ENCODE peak calls at places on chromosomes 4 and X, in seven cellular contexts. One of them, this sample, is unnamed.

GRCh38 chr4:29536745-29537144 is 1183.4 kb upstream of the PCDH7 start:
- DNase-seq in mesenchymal stem cell: no peak
- DNase-seq in mesendoderm: no peak
- DNase-seq in IMR-90: no peak
- DNase-seq in trophoblast cell: no peak
- DNase-seq in neuronal stem cell: no peak
- DNase-seq in H9: no peak
- DNase-seq in this sample: no peak

GRCh38 chrX:77160301-77160700 is 286.9 kb upstream of the FGF16 start:
- DNase-seq in trophoblast cell: no peak
- DNase-seq in neuronal stem cell: no peak
- DNase-seq in H9: peak
- DNase-seq in mesenchymal stem cell: no peak
- DNase-seq in mesendoderm: peak
- DNase-seq in IMR-90: no peak
- DNase-seq in this sample: peak

GRCh38 chr4:23930750-23931488 is 41.1 kb upstream of the PPARGC1A start:
- DNase-seq in trophoblast cell: no peak
- DNase-seq in IMR-90: no peak
- DNase-seq in neuronal stem cell: no peak
- DNase-seq in H9: peak
- DNase-seq in mesendoderm: peak
- DNase-seq in mesenchymal stem cell: peak
- DNase-seq in this sample: no peak

GRCh38 chr4:130747842-130748241 is 1651.9 kb downstream of the C4orf33 start:
- DNase-seq in mesenchymal stem cell: peak
- DNase-seq in trophoblast cell: no peak
- DNase-seq in IMR-90: no peak
- DNase-seq in neuronal stem cell: no peak
- DNase-seq in mesendoderm: peak
- DNase-seq in H9: no peak
- DNase-seq in this sample: no peak

GRCh38 chrX:13673016-13673415 is 15.9 kb upstream of the RAB9A start:
- DNase-seq in H9: no peak
- DNase-seq in trophoblast cell: no peak
- DNase-seq in neuronal stem cell: no peak
- DNase-seq in mesenchymal stem cell: no peak
- DNase-seq in IMR-90: no peak
- DNase-seq in mesendoderm: no peak
- DNase-seq in this sample: no peak

GRCh38 chr4:84032372-84032771 is 466.7 kb downstream of the NKX6-1 start:
- DNase-seq in IMR-90: no peak
- DNase-seq in mesendoderm: no peak
- DNase-seq in H9: no peak
- DNase-seq in trophoblast cell: no peak
- DNase-seq in mesenchymal stem cell: no peak
- DNase-seq in neuronal stem cell: no peak
- DNase-seq in this sample: no peak

GRCh38 chrX:110346681-110347080 is 12.0 kb upstream of the RTL9 start:
- DNase-seq in trophoblast cell: peak
- DNase-seq in mesendoderm: peak
- DNase-seq in IMR-90: no peak
- DNase-seq in H9: peak
- DNase-seq in mesenchymal stem cell: no peak
- DNase-seq in neuronal stem cell: no peak
- DNase-seq in this sample: no peak

GRCh38 chrX:72554448-72555140 is 18.0 kb downstream of the HDAC8 start:
- DNase-seq in IMR-90: no peak
- DNase-seq in H9: peak
- DNase-seq in neuronal stem cell: peak
- DNase-seq in mesenchymal stem cell: peak
- DNase-seq in trophoblast cell: no peak
- DNase-seq in mesendoderm: peak
- DNase-seq in this sample: peak

GRCh38 chr4:56323386-56323785 is 63.9 kb downstream of the AASDH start:
- DNase-seq in H9: no peak
- DNase-seq in mesenchymal stem cell: peak
- DNase-seq in IMR-90: peak
- DNase-seq in mesendoderm: no peak
- DNase-seq in neuronal stem cell: no peak
- DNase-seq in trophoblast cell: no peak
- DNase-seq in this sample: no peak

GRCh38 chr4:68575081-68575480 is 1.0 kb downstream of the UGT2B17 start:
- DNase-seq in mesendoderm: no peak
- DNase-seq in mesenchymal stem cell: no peak
- DNase-seq in neuronal stem cell: no peak
- DNase-seq in H9: no peak
- DNase-seq in trophoblast cell: no peak
- DNase-seq in IMR-90: no peak
- DNase-seq in this sample: no peak

GRCh38 chrX:47030339-47030738 is 47.9 kb upstream of the RGN start:
- DNase-seq in mesendoderm: peak
- DNase-seq in IMR-90: peak
- DNase-seq in H9: no peak
- DNase-seq in neuronal stem cell: peak
- DNase-seq in mesenchymal stem cell: peak
- DNase-seq in trophoblast cell: peak
- DNase-seq in this sample: no peak

GRCh38 chr4:8276358-8277240 is 7.0 kb downstream of the HTRA3 start:
- DNase-seq in mesendoderm: no peak
- DNase-seq in mesenchymal stem cell: no peak
- DNase-seq in H9: no peak
- DNase-seq in trophoblast cell: no peak
- DNase-seq in neuronal stem cell: no peak
- DNase-seq in IMR-90: peak
- DNase-seq in this sample: no peak

GRCh38 chr4:75675004-75675531 is 1.9 kb upstream of the G3BP2 start:
- DNase-seq in H9: no peak
- DNase-seq in trophoblast cell: peak
- DNase-seq in mesendoderm: no peak
- DNase-seq in IMR-90: no peak
- DNase-seq in neuronal stem cell: no peak
- DNase-seq in mesenchymal stem cell: peak
- DNase-seq in this sample: no peak

GRCh38 chr4:109972786-109973528 is 60.3 kb downstream of the EGF start:
- DNase-seq in neuronal stem cell: no peak
- DNase-seq in IMR-90: no peak
- DNase-seq in mesendoderm: no peak
- DNase-seq in trophoblast cell: no peak
- DNase-seq in mesenchymal stem cell: no peak
- DNase-seq in H9: peak
- DNase-seq in this sample: no peak

GRCh38 chr4:22978656-22979055 is 285.9 kb downstream of the GBA3 start:
- DNase-seq in mesenchymal stem cell: no peak
- DNase-seq in trophoblast cell: no peak
- DNase-seq in IMR-90: no peak
- DNase-seq in H9: no peak
- DNase-seq in mesendoderm: no peak
- DNase-seq in neuronal stem cell: no peak
- DNase-seq in this sample: no peak

GRCh38 chrX:143837444-143837843 is 46.4 kb upstream of the UBE2NL start:
- DNase-seq in trophoblast cell: no peak
- DNase-seq in mesenchymal stem cell: no peak
- DNase-seq in IMR-90: no peak
- DNase-seq in H9: no peak
- DNase-seq in mesendoderm: no peak
- DNase-seq in neuronal stem cell: no peak
- DNase-seq in this sample: no peak

GRCh38 chr4:158015241-158015640 is 157.6 kb downstream of the GASK1B start:
- DNase-seq in mesendoderm: no peak
- DNase-seq in IMR-90: peak
- DNase-seq in trophoblast cell: peak
- DNase-seq in H9: no peak
- DNase-seq in neuronal stem cell: no peak
- DNase-seq in mesenchymal stem cell: peak
- DNase-seq in this sample: no peak

GRCh38 chr4:4502694-4503311 is 39.0 kb downstream of the STX18 start:
- DNase-seq in mesenchymal stem cell: peak
- DNase-seq in H9: no peak
- DNase-seq in mesendoderm: peak
- DNase-seq in neuronal stem cell: no peak
- DNase-seq in IMR-90: peak
- DNase-seq in trophoblast cell: no peak
- DNase-seq in this sample: no peak

GRCh38 chrX:119399772-119400101 is 601 bp downstream of the SLC25A43 start:
- DNase-seq in mesenchymal stem cell: no peak
- DNase-seq in H9: no peak
- DNase-seq in mesendoderm: peak
- DNase-seq in neuronal stem cell: no peak
- DNase-seq in trophoblast cell: no peak
- DNase-seq in IMR-90: no peak
- DNase-seq in this sample: peak

GRCh38 chrX:100413231-100413630 is 3.2 kb upstream of the PCDH19 start:
- DNase-seq in neuronal stem cell: no peak
- DNase-seq in IMR-90: peak
- DNase-seq in mesendoderm: peak
- DNase-seq in mesenchymal stem cell: peak
- DNase-seq in trophoblast cell: peak
- DNase-seq in H9: no peak
- DNase-seq in this sample: no peak

GRCh38 chr4:78567502-78568075 is 16.0 kb downstream of the ANXA3 start:
- DNase-seq in trophoblast cell: peak
- DNase-seq in mesenchymal stem cell: no peak
- DNase-seq in mesendoderm: peak
- DNase-seq in H9: no peak
- DNase-seq in IMR-90: no peak
- DNase-seq in neuronal stem cell: no peak
- DNase-seq in this sample: no peak

GRCh38 chrX:138890491-138890890 is 179.0 kb upstream of the FGF13 start:
- DNase-seq in mesendoderm: no peak
- DNase-seq in IMR-90: no peak
- DNase-seq in trophoblast cell: peak
- DNase-seq in H9: no peak
- DNase-seq in neuronal stem cell: no peak
- DNase-seq in mesenchymal stem cell: no peak
- DNase-seq in this sample: no peak

GRCh38 chr4:31023724-31024123 is 303.6 kb downstream of the PCDH7 start:
- DNase-seq in mesendoderm: no peak
- DNase-seq in H9: no peak
- DNase-seq in trophoblast cell: no peak
- DNase-seq in IMR-90: no peak
- DNase-seq in neuronal stem cell: no peak
- DNase-seq in mesenchymal stem cell: no peak
- DNase-seq in this sample: no peak

GRCh38 chr4:124631760-124632159 is 80.8 kb downstream of the ANKRD50 start:
- DNase-seq in mesenchymal stem cell: peak
- DNase-seq in trophoblast cell: peak
- DNase-seq in H9: no peak
- DNase-seq in mesendoderm: peak
- DNase-seq in IMR-90: peak
- DNase-seq in neuronal stem cell: no peak
- DNase-seq in this sample: no peak

DNA sequence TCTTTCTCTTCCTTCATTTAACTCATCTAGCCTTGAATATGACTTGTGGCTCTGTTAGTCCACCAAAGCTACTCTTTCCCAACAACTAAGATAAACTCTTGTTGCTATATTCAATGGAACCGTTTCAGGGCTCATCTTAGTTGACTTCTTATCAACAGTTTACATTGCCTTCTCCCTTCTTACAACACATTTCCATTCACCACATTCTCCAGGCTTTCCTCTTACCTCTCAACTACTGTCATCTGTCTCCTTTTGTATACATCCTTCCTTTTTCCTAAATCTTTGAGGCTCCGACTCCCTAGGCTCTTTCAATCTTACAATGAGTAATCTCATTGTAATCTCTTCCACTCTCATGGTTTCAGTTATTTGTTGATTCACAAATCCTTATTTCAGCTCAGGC is 58.5 kb downstream of the NCAPG start:
- DNase-seq in trophoblast cell: no peak
- DNase-seq in neuronal stem cell: no peak
- DNase-seq in mesendoderm: no peak
- DNase-seq in H9: no peak
- DNase-seq in mesenchymal stem cell: peak
- DNase-seq in IMR-90: peak
- DNase-seq in this sample: no peak
- H2BK5ac ChIP-seq in trophoblast cell: no peak
- H2BK5ac ChIP-seq in neuronal stem cell: no peak
- H2BK5ac ChIP-seq in mesendoderm: no peak
- H2BK5ac ChIP-seq in H9: no peak
- H2BK5ac ChIP-seq in mesenchymal stem cell: no peak
- H2BK5ac ChIP-seq in IMR-90: peak
- H2BK5ac ChIP-seq in this sample: no peak

GRCh38 chr4:168593399-168593798 is 96.5 kb downstream of the PALLD start:
- DNase-seq in neuronal stem cell: no peak
- DNase-seq in trophoblast cell: no peak
- DNase-seq in mesenchymal stem cell: no peak
- DNase-seq in mesendoderm: no peak
- DNase-seq in IMR-90: peak
- DNase-seq in H9: no peak
- DNase-seq in this sample: no peak
- H2BK5ac ChIP-seq in neuronal stem cell: no peak
- H2BK5ac ChIP-seq in trophoblast cell: no peak
- H2BK5ac ChIP-seq in mesenchymal stem cell: no peak
- H2BK5ac ChIP-seq in mesendoderm: no peak
- H2BK5ac ChIP-seq in IMR-90: no peak
- H2BK5ac ChIP-seq in H9: no peak
- H2BK5ac ChIP-seq in this sample: no peak

DNA sequence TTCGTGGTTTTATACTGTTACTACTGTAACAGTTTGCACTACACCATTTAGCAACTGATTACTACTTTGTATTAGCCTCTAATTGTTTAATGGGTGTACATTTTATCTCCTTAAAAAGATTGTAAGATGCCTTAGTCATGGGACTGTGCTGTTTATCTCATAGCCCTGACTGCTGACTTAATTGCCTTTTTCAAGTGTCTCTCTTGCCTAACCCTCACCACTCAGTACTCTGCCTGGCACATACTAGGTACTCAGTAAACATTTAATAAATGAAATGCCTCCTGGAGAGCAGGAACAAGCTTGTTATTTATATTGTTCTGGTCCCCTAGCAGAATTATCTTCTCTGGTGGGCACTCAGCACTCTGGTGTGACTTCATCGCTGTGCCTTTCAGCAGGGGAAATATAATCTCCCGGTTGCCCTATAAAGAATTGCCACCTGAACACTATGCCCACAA is 1.7 kb upstream of the STIM2 start:
- DNase-seq in H9: no peak
- DNase-seq in IMR-90: peak
- DNase-seq in neuronal stem cell: no peak
- DNase-seq in mesendoderm: no peak
- DNase-seq in trophoblast cell: no peak
- DNase-seq in mesenchymal stem cell: peak
- DNase-seq in this sample: no peak
- H2BK5ac ChIP-seq in H9: no peak
- H2BK5ac ChIP-seq in IMR-90: no peak
- H2BK5ac ChIP-seq in neuronal stem cell: no peak
- H2BK5ac ChIP-seq in mesendoderm: no peak
- H2BK5ac ChIP-seq in trophoblast cell: no peak
- H2BK5ac ChIP-seq in mesenchymal stem cell: no peak
- H2BK5ac ChIP-seq in this sample: no peak

DNA sequence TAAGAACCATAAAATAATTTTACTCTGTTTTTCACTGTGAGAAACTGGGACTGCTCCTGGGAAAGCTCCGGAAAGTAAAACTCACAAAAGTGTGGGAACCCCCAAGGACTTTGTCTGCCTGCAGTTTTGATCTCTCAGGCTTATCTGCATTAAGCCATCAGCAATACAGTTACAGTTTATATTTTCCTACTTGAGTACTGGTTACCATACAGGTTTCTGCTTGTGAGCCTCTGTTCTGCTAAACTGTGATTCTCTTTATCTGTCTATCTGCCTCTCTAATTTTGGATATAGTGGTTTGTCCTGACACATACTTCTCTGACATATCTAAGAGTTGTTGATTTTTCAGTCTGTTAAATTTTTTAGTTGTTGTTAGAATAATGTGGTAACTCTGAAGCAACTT is 11.6 kb downstream of the PABPC4L start:
- DNase-seq in IMR-90: no peak
- DNase-seq in neuronal stem cell: no peak
- DNase-seq in H9: no peak
- DNase-seq in mesenchymal stem cell: no peak
- DNase-seq in mesendoderm: no peak
- DNase-seq in trophoblast cell: no peak
- DNase-seq in this sample: no peak
- H2BK5ac ChIP-seq in IMR-90: no peak
- H2BK5ac ChIP-seq in neuronal stem cell: no peak
- H2BK5ac ChIP-seq in H9: no peak
- H2BK5ac ChIP-seq in mesenchymal stem cell: no peak
- H2BK5ac ChIP-seq in mesendoderm: no peak
- H2BK5ac ChIP-seq in trophoblast cell: no peak
- H2BK5ac ChIP-seq in this sample: no peak